ENCODE peak calls at places on chromosomes 16 and 17, in six cellular contexts. I is T47D; T is activated naive CD4-positive, alpha-beta T cell treated with anti-CD3 and anti-CD28 coated beads, Interleukin-2, amount 10 ng/mL, durations not matched to agents 7 days and 5 days; F is EL; R is hypothalamus; G is psoas muscle. L is an unnamed sample.

GRCh38 chr17:78992542-78993212 is 13.0 kb upstream of the LGALS3BP start:
- DNase-seq in I (no peak), T (no peak), F (no peak), R (no peak), G (peak; percentile 24), L (no peak)

GRCh38 chr17:66185842-66186241 is 6.1 kb downstream of the CEP112 start:
- DNase-seq in I (no peak), T (no peak), F (no peak), R (no peak), G (no peak), L (no peak)

GRCh38 chr17:27622160-27622559 is 8.8 kb upstream of the LGALS9 start:
- DNase-seq in I (no peak), T (no peak), F (no peak), R (no peak), G (no peak), L (no peak)

GRCh38 chr17:8005951-8006730 is 3.7 kb downstream of the GUCY2D start:
- DNase-seq in I (peak; percentile 33), T (no peak), F (no peak), R (no peak), G (no peak), L (no peak)

GRCh38 chr16:55993088-55993487 is 117.9 kb upstream of the CES5A start:
- DNase-seq in I (no peak), T (no peak), F (no peak), R (no peak), G (no peak), L (no peak)

GRCh38 chr16:78829280-78829679 is 729.8 kb downstream of the WWOX start:
- DNase-seq in I (no peak), T (no peak), F (no peak), R (no peak), G (no peak), L (no peak)

GRCh38 chr16:65120811-65121721 is 797 bp downstream of the CDH11 start:
- DNase-seq in I (no peak), T (no peak), F (peak; percentile 29), R (no peak), G (peak; percentile 55), L (peak; percentile 32)

GRCh38 chr16:11139624-11140375 is 116.2 kb downstream of the SOCS1 start:
- DNase-seq in I (no peak), T (peak; percentile 79), F (no peak), R (no peak), G (no peak), L (no peak)

GRCh38 chr16:85029413-85029794 is 1.8 kb downstream of the KIAA0513 start:
- DNase-seq in I (peak; percentile 63), T (peak; percentile 61), F (peak; percentile 78), R (no peak), G (no peak), L (no peak)

GRCh38 chr16:89442990-89443726 is 47.2 kb downstream of the ANKRD11 start:
- DNase-seq in I (peak; percentile 97), T (no peak), F (peak; percentile 78), R (no peak), G (peak; percentile 76), L (peak; percentile 56)